ENCODE peak calls at places on chromosomes 2 and 18, in five cellular contexts. I is activated CD4-positive, alpha-beta T cell treated with anti-CD3 and anti-CD28 coated beads, Interleukin-2, amount 10 ng/mL, durations not matched to agents 7 days and 5 days; L is stimulated activated CD8-positive, alpha-beta memory T cell treated with anti-CD3 and anti-CD28 coated beads, Interleukin-7, amount 100 ng/mL, for 24 hours; H is AG09319; O is endothelial cell of umbilical vein. X is an unnamed sample.

GRCh38 chr2:236629961-236630872 is 60.6 kb downstream of the ACKR3 start:
- DNase-seq in I (no peak), L (no peak), H (no peak), O (no peak), X (no peak)

GRCh38 chr2:65788556-65788955 is 356.2 kb upstream of the SPRED2 start:
- DNase-seq in I (no peak), L (no peak), H (no peak), O (no peak), X (no peak)

GRCh38 chr2:182366625-182367024 is 60.2 kb downstream of the PDE1A start:
- DNase-seq in I (no peak), L (no peak), H (peak; percentile 44), O (no peak), X (peak; percentile 97)

GRCh38 chr18:48836806-48837615 is 113.8 kb downstream of the SMAD7 start:
- DNase-seq in I (no peak), L (no peak), H (no peak), O (no peak), X (no peak)

GRCh38 chr2:28338754-28339325 is 53.8 kb upstream of the FOSL2 start:
- DNase-seq in I (no peak), L (no peak), H (no peak), O (no peak), X (no peak)

GRCh38 chr2:233928594-233929351 is 11.6 kb downstream of the TRPM8 start:
- DNase-seq in I (peak; percentile 29), L (no peak), H (no peak), O (peak; percentile 39), X (no peak)

GRCh38 chr2:9771101-9771449 is 72.2 kb upstream of the TAF1B start:
- DNase-seq in I (no peak), L (no peak), H (no peak), O (no peak), X (no peak)

GRCh38 chr18:59013744-59014143 is 125.9 kb upstream of the SEC11C start:
- DNase-seq in I (no peak), L (no peak), H (no peak), O (no peak), X (no peak)

GRCh38 chr2:228689049-228689448 is 507.6 kb upstream of the SPHKAP start:
- DNase-seq in I (no peak), L (no peak), H (no peak), O (no peak), X (peak; percentile 9)

GRCh38 chr2:120501591-120501990 is 155.7 kb downstream of the INHBB start:
- DNase-seq in I (no peak), L (no peak), H (no peak), O (no peak), X (no peak)

GRCh38 chr2:130834091-130834922 is 2.4 kb upstream of the ARHGEF4 start:
- DNase-seq in I (no peak), L (no peak), H (no peak), O (no peak), X (no peak)

GRCh38 chr2:237149425-237149824 is 63.7 kb downstream of the COPS8 start:
- DNase-seq in I (no peak), L (no peak), H (no peak), O (no peak), X (no peak)

GRCh38 chr18:68262697-68263293 is 452.1 kb downstream of the TMX3 start:
- DNase-seq in I (no peak), L (no peak), H (no peak), O (peak; percentile 27), X (peak; percentile 66)

GRCh38 chr2:8267721-8268120 is 414.1 kb upstream of the ID2 start:
- DNase-seq in I (no peak), L (no peak), H (no peak), O (no peak), X (no peak)

GRCh38 chr18:48909721-48910120 is 41.0 kb downstream of the SMAD7 start:
- DNase-seq in I (peak; percentile 45), L (no peak), H (no peak), O (no peak), X (no peak)

GRCh38 chr2:135694711-135695110 is 46.9 kb upstream of the UBXN4 start:
- DNase-seq in I (no peak), L (no peak), H (no peak), O (peak; percentile 69), X (peak; percentile 25)

GRCh38 chr2:124380350-124380749 is 355.3 kb downstream of the CNTNAP5 start:
- DNase-seq in I (no peak), L (no peak), H (no peak), O (no peak), X (no peak)

GRCh38 chr2:127324635-127325034 is 30.7 kb upstream of the ERCC3 start:
- DNase-seq in I (no peak), L (no peak), H (peak; percentile 23), O (peak; percentile 66), X (peak; percentile 47)

GRCh38 chr2:100105678-100106054 is 36.7 kb downstream of the AFF3 start:
- DNase-seq in I (no peak), L (no peak), H (no peak), O (no peak), X (no peak)

GRCh38 chr2:30003128-30003527 is 81.7 kb upstream of the ALK start:
- DNase-seq in I (no peak), L (no peak), H (no peak), O (no peak), X (no peak)

GRCh38 chr2:189347540-189347939 is 93.7 kb upstream of the WDR75 start:
- DNase-seq in I (peak; percentile 24), L (no peak), H (peak; percentile 92), O (peak; percentile 87), X (peak; percentile 97)

GRCh38 chr2:145524836-145525235 is 1004.9 kb upstream of the ZEB2 start:
- DNase-seq in I (no peak), L (no peak), H (no peak), O (no peak), X (no peak)

GRCh38 chr2:53500181-53500580 is 267.4 kb upstream of the CHAC2 start:
- DNase-seq in I (no peak), L (no peak), H (no peak), O (no peak), X (no peak)

GRCh38 chr18:79136742-79137141 is 67.5 kb downstream of the ATP9B start:
- DNase-seq in I (no peak), L (no peak), H (no peak), O (no peak), X (no peak)

GRCh38 chr18:60485207-60485606 is 112.6 kb upstream of the MC4R start:
- DNase-seq in I (no peak), L (no peak), H (no peak), O (no peak), X (no peak)

GRCh38 chr2:212905640-212906201 is 245.7 kb downstream of the IKZF2 start:
- DNase-seq in I (no peak), L (no peak), H (no peak), O (peak; percentile 50), X (peak; percentile 7)

GRCh38 chr18:32669549-32670165 is 103.2 kb downstream of the KLHL14 start:
- DNase-seq in I (no peak), L (no peak), H (no peak), O (no peak), X (no peak)

GRCh38 chr2:149100739-149101699 is 62.5 kb downstream of the LYPD6B start:
- DNase-seq in I (no peak), L (no peak), H (no peak), O (no peak), X (no peak)

GRCh38 chr2:48471048-48471474 is 58.9 kb upstream of the STON1 start:
- DNase-seq in I (no peak), L (no peak), H (peak; percentile 49), O (peak; percentile 83), X (peak; percentile 60)

GRCh38 chr2:101745711-101746694 is 48.5 kb downstream of the MAP4K4 start:
- DNase-seq in I (no peak), L (no peak), H (no peak), O (peak; percentile 87), X (peak; percentile 30)